ENCODE peak calls at places on chromosomes 5 and 9, in nine cellular contexts. One of them, this sample, is unnamed.

GRCh38 chr9:133467101-133467500 is 7.3 kb downstream of the CACFD1 start:
- DNase-seq in adrenal gland: no peak
- DNase-seq in hepatocyte: no peak
- DNase-seq in CD4-positive, alpha-beta T cell: no peak
- DNase-seq in fibroblast of the aortic adventitia: no peak
- DNase-seq in RWPE1: no peak
- DNase-seq in lower lobe of right lung: no peak
- DNase-seq in coronary artery: no peak
- DNase-seq in fibroblast of pulmonary artery: no peak
- DNase-seq in this sample: no peak

GRCh38 chr9:101119206-101119819 is 90.8 kb downstream of the PLPPR1 start:
- DNase-seq in adrenal gland: peak; percentile 78
- DNase-seq in hepatocyte: peak; percentile 75
- DNase-seq in CD4-positive, alpha-beta T cell: no peak
- DNase-seq in fibroblast of the aortic adventitia: peak; percentile 0
- DNase-seq in RWPE1: peak; percentile 57
- DNase-seq in lower lobe of right lung: peak; percentile 52
- DNase-seq in coronary artery: no peak
- DNase-seq in fibroblast of pulmonary artery: peak; percentile 18
- DNase-seq in this sample: no peak

GRCh38 chr5:137415231-137415681 is 83.9 kb downstream of the SPOCK1 start:
- DNase-seq in adrenal gland: no peak
- DNase-seq in hepatocyte: no peak
- DNase-seq in CD4-positive, alpha-beta T cell: no peak
- DNase-seq in fibroblast of the aortic adventitia: peak; percentile 88
- DNase-seq in RWPE1: peak; percentile 37
- DNase-seq in lower lobe of right lung: no peak
- DNase-seq in coronary artery: no peak
- DNase-seq in fibroblast of pulmonary artery: peak; percentile 70
- DNase-seq in this sample: no peak

GRCh38 chr5:130978475-130978874 is 186.6 kb downstream of the HINT1 start:
- DNase-seq in adrenal gland: no peak
- DNase-seq in hepatocyte: no peak
- DNase-seq in CD4-positive, alpha-beta T cell: no peak
- DNase-seq in fibroblast of the aortic adventitia: peak; percentile 2
- DNase-seq in RWPE1: peak; percentile 71
- DNase-seq in lower lobe of right lung: no peak
- DNase-seq in coronary artery: no peak
- DNase-seq in fibroblast of pulmonary artery: peak; percentile 21
- DNase-seq in this sample: no peak

GRCh38 chr9:106728860-106729259 is 134.1 kb upstream of the ZNF462 start:
- DNase-seq in adrenal gland: no peak
- DNase-seq in hepatocyte: no peak
- DNase-seq in CD4-positive, alpha-beta T cell: no peak
- DNase-seq in fibroblast of the aortic adventitia: no peak
- DNase-seq in RWPE1: no peak
- DNase-seq in lower lobe of right lung: no peak
- DNase-seq in coronary artery: no peak
- DNase-seq in fibroblast of pulmonary artery: no peak
- DNase-seq in this sample: no peak

GRCh38 chr9:80650964-80651555 is 1038.3 kb downstream of the TLE1 start:
- DNase-seq in adrenal gland: no peak
- DNase-seq in hepatocyte: peak; percentile 30
- DNase-seq in CD4-positive, alpha-beta T cell: no peak
- DNase-seq in fibroblast of the aortic adventitia: peak; percentile 89
- DNase-seq in RWPE1: no peak
- DNase-seq in lower lobe of right lung: no peak
- DNase-seq in coronary artery: no peak
- DNase-seq in fibroblast of pulmonary artery: peak; percentile 74
- DNase-seq in this sample: no peak

GRCh38 chr5:140221697-140222223 is 46.8 kb downstream of the CYSTM1 start:
- DNase-seq in adrenal gland: no peak
- DNase-seq in hepatocyte: no peak
- DNase-seq in CD4-positive, alpha-beta T cell: no peak
- DNase-seq in fibroblast of the aortic adventitia: peak; percentile 82
- DNase-seq in RWPE1: peak; percentile 84
- DNase-seq in lower lobe of right lung: no peak
- DNase-seq in coronary artery: no peak
- DNase-seq in fibroblast of pulmonary artery: peak; percentile 72
- DNase-seq in this sample: no peak

GRCh38 chr5:146751781-146752401 is 126.7 kb downstream of the PPP2R2B start:
- DNase-seq in adrenal gland: no peak
- DNase-seq in hepatocyte: no peak
- DNase-seq in CD4-positive, alpha-beta T cell: peak; percentile 25
- DNase-seq in fibroblast of the aortic adventitia: no peak
- DNase-seq in RWPE1: no peak
- DNase-seq in lower lobe of right lung: no peak
- DNase-seq in coronary artery: no peak
- DNase-seq in fibroblast of pulmonary artery: no peak
- DNase-seq in this sample: no peak

GRCh38 chr5:10590226-10591047 is 26.6 kb downstream of the ANKRD33B start:
- DNase-seq in adrenal gland: peak; percentile 30
- DNase-seq in hepatocyte: no peak
- DNase-seq in CD4-positive, alpha-beta T cell: no peak
- DNase-seq in fibroblast of the aortic adventitia: peak; percentile 93
- DNase-seq in RWPE1: peak; percentile 84
- DNase-seq in lower lobe of right lung: no peak
- DNase-seq in coronary artery: no peak
- DNase-seq in fibroblast of pulmonary artery: peak; percentile 96
- DNase-seq in this sample: no peak

GRCh38 chr9:19127881-19128719 is 808 bp upstream of the PLIN2 start:
- DNase-seq in adrenal gland: no peak
- DNase-seq in hepatocyte: no peak
- DNase-seq in CD4-positive, alpha-beta T cell: peak; percentile 29
- DNase-seq in fibroblast of the aortic adventitia: peak; percentile 47
- DNase-seq in RWPE1: no peak
- DNase-seq in lower lobe of right lung: peak; percentile 66
- DNase-seq in coronary artery: no peak
- DNase-seq in fibroblast of pulmonary artery: no peak
- DNase-seq in this sample: peak; percentile 53

GRCh38 chr5:137751869-137752491 is 2.2 kb downstream of the HNRNPA0 start:
- DNase-seq in adrenal gland: peak; percentile 65
- DNase-seq in hepatocyte: peak; percentile 76
- DNase-seq in CD4-positive, alpha-beta T cell: no peak
- DNase-seq in fibroblast of the aortic adventitia: peak; percentile 91
- DNase-seq in RWPE1: no peak
- DNase-seq in lower lobe of right lung: no peak
- DNase-seq in coronary artery: no peak
- DNase-seq in fibroblast of pulmonary artery: peak; percentile 88
- DNase-seq in this sample: no peak

GRCh38 chr9:23768861-23769260 is 57.2 kb downstream of the ELAVL2 start:
- DNase-seq in adrenal gland: no peak
- DNase-seq in hepatocyte: no peak
- DNase-seq in CD4-positive, alpha-beta T cell: no peak
- DNase-seq in fibroblast of the aortic adventitia: no peak
- DNase-seq in RWPE1: no peak
- DNase-seq in lower lobe of right lung: no peak
- DNase-seq in coronary artery: no peak
- DNase-seq in fibroblast of pulmonary artery: no peak
- DNase-seq in this sample: no peak

GRCh38 chr9:119370816-119371215 is 1.6 kb upstream of the BRINP1 start:
- DNase-seq in adrenal gland: peak; percentile 62
- DNase-seq in hepatocyte: peak; percentile 82
- DNase-seq in CD4-positive, alpha-beta T cell: no peak
- DNase-seq in fibroblast of the aortic adventitia: peak; percentile 35
- DNase-seq in RWPE1: peak; percentile 68
- DNase-seq in lower lobe of right lung: no peak
- DNase-seq in coronary artery: no peak
- DNase-seq in fibroblast of pulmonary artery: peak; percentile 34
- DNase-seq in this sample: no peak

GRCh38 chr9:119372951-119373350 is 3.7 kb upstream of the BRINP1 start:
- DNase-seq in adrenal gland: no peak
- DNase-seq in hepatocyte: no peak
- DNase-seq in CD4-positive, alpha-beta T cell: no peak
- DNase-seq in fibroblast of the aortic adventitia: no peak
- DNase-seq in RWPE1: no peak
- DNase-seq in lower lobe of right lung: no peak
- DNase-seq in coronary artery: no peak
- DNase-seq in fibroblast of pulmonary artery: no peak
- DNase-seq in this sample: no peak

GRCh38 chr9:119375892-119376291 is 6.7 kb upstream of the BRINP1 start:
- DNase-seq in adrenal gland: peak; percentile 66
- DNase-seq in hepatocyte: peak; percentile 67
- DNase-seq in CD4-positive, alpha-beta T cell: no peak
- DNase-seq in fibroblast of the aortic adventitia: peak; percentile 5
- DNase-seq in RWPE1: peak; percentile 26
- DNase-seq in lower lobe of right lung: no peak
- DNase-seq in coronary artery: no peak
- DNase-seq in fibroblast of pulmonary artery: no peak
- DNase-seq in this sample: no peak
- TF ChIP-seq CTCF in adrenal gland: peak; percentile 25
- TF ChIP-seq CTCF in hepatocyte: peak; percentile 44
- TF ChIP-seq CTCF in CD4-positive, alpha-beta T cell: no peak
- TF ChIP-seq CTCF in fibroblast of the aortic adventitia: no peak
- TF ChIP-seq CTCF in RWPE1: peak; percentile 29
- TF ChIP-seq CTCF in lower lobe of right lung: peak; percentile 12
- TF ChIP-seq CTCF in coronary artery: no peak
- TF ChIP-seq CTCF in fibroblast of pulmonary artery: no peak
- TF ChIP-seq CTCF in this sample: no peak

GRCh38 chr9:94167055-94167346 is 82.7 kb downstream of the PTPDC1 start:
- DNase-seq in adrenal gland: no peak
- DNase-seq in hepatocyte: no peak
- DNase-seq in CD4-positive, alpha-beta T cell: no peak
- DNase-seq in fibroblast of the aortic adventitia: no peak
- DNase-seq in RWPE1: no peak
- DNase-seq in lower lobe of right lung: no peak
- DNase-seq in coronary artery: no peak
- DNase-seq in fibroblast of pulmonary artery: no peak
- DNase-seq in this sample: no peak

GRCh38 chr9:94164756-94165549 is 80.7 kb downstream of the PTPDC1 start:
- DNase-seq in adrenal gland: no peak
- DNase-seq in hepatocyte: no peak
- DNase-seq in CD4-positive, alpha-beta T cell: no peak
- DNase-seq in fibroblast of the aortic adventitia: no peak
- DNase-seq in RWPE1: no peak
- DNase-seq in lower lobe of right lung: no peak
- DNase-seq in coronary artery: no peak
- DNase-seq in fibroblast of pulmonary artery: no peak
- DNase-seq in this sample: no peak

GRCh38 chr9:94167376-94167775 is 83.1 kb downstream of the PTPDC1 start:
- DNase-seq in adrenal gland: no peak
- DNase-seq in hepatocyte: no peak
- DNase-seq in CD4-positive, alpha-beta T cell: no peak
- DNase-seq in fibroblast of the aortic adventitia: no peak
- DNase-seq in RWPE1: no peak
- DNase-seq in lower lobe of right lung: no peak
- DNase-seq in coronary artery: no peak
- DNase-seq in fibroblast of pulmonary artery: no peak
- DNase-seq in this sample: no peak

GRCh38 chr9:94165592-94166236 is 81.5 kb downstream of the PTPDC1 start:
- DNase-seq in adrenal gland: peak; percentile 99
- DNase-seq in hepatocyte: peak; percentile 99
- DNase-seq in CD4-positive, alpha-beta T cell: peak; percentile 93
- DNase-seq in fibroblast of the aortic adventitia: peak; percentile 98
- DNase-seq in RWPE1: peak; percentile 100
- DNase-seq in lower lobe of right lung: peak; percentile 99
- DNase-seq in coronary artery: peak; percentile 99
- DNase-seq in fibroblast of pulmonary artery: peak; percentile 99
- DNase-seq in this sample: peak; percentile 97

DNA sequence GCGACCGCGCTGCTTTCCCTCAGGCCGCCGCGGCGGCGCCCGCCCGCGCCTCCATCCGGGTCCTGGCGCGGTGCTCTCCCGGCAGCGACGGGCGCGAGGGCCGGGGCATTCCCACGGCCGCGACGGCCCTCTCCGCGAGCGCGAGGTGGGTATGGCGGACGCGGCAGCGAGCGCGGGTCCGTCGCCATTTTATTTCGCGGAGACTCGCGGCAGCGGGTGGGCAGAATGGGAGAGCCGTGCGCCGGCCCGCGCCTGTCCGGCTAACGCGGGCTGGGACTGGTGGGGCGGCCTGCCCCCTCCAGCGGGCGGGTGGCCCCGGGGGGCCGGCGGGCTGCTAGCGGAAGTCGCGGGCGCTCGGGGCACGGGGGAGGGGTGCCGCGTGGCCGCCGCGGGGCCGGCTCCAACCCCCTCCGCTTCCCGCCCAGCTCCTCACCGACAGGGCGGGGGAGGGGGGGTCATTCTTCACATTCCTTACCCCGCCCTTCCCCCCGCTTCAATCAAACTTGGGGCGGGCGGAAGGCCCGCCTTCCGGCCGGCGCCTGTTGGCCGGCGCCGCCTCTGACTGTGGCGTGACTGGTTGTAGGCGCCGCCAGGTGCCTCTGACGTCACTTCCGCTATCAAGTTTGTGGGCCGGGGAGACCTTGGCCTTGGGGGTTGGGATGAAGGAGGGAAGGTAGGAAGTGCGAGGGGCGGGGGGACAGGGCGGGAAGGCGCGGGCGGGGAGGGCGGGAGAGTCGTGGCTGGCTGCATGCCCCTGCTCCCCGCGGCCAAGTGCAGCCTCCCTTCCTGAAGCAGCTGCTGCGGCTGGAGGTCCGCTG is 82.2 kb downstream of the PTPDC1 start:
- DNase-seq in adrenal gland: peak; percentile 99
- DNase-seq in hepatocyte: peak; percentile 100
- DNase-seq in CD4-positive, alpha-beta T cell: peak; percentile 86
- DNase-seq in fibroblast of the aortic adventitia: peak; percentile 99
- DNase-seq in RWPE1: peak; percentile 99
- DNase-seq in lower lobe of right lung: peak; percentile 97
- DNase-seq in coronary artery: peak; percentile 99
- DNase-seq in fibroblast of pulmonary artery: peak; percentile 100
- DNase-seq in this sample: peak; percentile 95
- TF ChIP-seq CTCF in adrenal gland: peak; percentile 42
- TF ChIP-seq CTCF in hepatocyte: peak; percentile 3
- TF ChIP-seq CTCF in CD4-positive, alpha-beta T cell: no peak
- TF ChIP-seq CTCF in fibroblast of the aortic adventitia: no peak
- TF ChIP-seq CTCF in RWPE1: no peak
- TF ChIP-seq CTCF in lower lobe of right lung: no peak
- TF ChIP-seq CTCF in coronary artery: no peak
- TF ChIP-seq CTCF in fibroblast of pulmonary artery: no peak
- TF ChIP-seq CTCF in this sample: no peak

GRCh38 chr5:161966544-161966943 is 101.0 kb upstream of the GABRG2 start:
- DNase-seq in adrenal gland: no peak
- DNase-seq in hepatocyte: peak; percentile 43
- DNase-seq in CD4-positive, alpha-beta T cell: no peak
- DNase-seq in fibroblast of the aortic adventitia: no peak
- DNase-seq in RWPE1: peak; percentile 5
- DNase-seq in lower lobe of right lung: no peak
- DNase-seq in coronary artery: no peak
- DNase-seq in fibroblast of pulmonary artery: no peak
- DNase-seq in this sample: no peak
- TF ChIP-seq CTCF in adrenal gland: peak; percentile 25
- TF ChIP-seq CTCF in hepatocyte: peak; percentile 58
- TF ChIP-seq CTCF in CD4-positive, alpha-beta T cell: no peak
- TF ChIP-seq CTCF in fibroblast of the aortic adventitia: no peak
- TF ChIP-seq CTCF in RWPE1: peak; percentile 19
- TF ChIP-seq CTCF in lower lobe of right lung: no peak
- TF ChIP-seq CTCF in coronary artery: peak; percentile 18
- TF ChIP-seq CTCF in fibroblast of pulmonary artery: no peak
- TF ChIP-seq CTCF in this sample: no peak

DNA sequence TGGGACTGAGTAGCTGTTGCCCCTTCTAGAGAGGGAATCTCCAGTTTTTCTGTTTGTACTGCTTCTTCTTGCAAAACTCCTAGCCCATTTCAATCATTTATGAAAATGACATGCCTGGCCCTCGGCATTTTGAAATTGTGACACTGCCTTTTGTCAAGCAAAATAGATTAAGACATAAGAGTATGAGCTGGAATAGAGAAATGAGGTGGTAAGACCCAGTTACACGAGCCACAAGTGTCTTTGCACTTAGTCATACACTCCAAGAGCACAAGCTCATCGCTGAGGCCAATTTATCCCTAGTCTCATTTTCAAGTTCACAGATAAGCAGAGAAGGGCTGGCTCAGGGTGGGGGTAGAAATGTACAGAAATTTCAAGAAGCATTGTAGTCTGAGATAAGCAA is 40.6 kb upstream of the MAP1B start:
- DNase-seq in adrenal gland: no peak
- DNase-seq in hepatocyte: peak; percentile 57
- DNase-seq in CD4-positive, alpha-beta T cell: no peak
- DNase-seq in fibroblast of the aortic adventitia: peak; percentile 94
- DNase-seq in RWPE1: peak; percentile 80
- DNase-seq in lower lobe of right lung: no peak
- DNase-seq in coronary artery: no peak
- DNase-seq in fibroblast of pulmonary artery: peak; percentile 81
- DNase-seq in this sample: no peak
- TF ChIP-seq CTCF in adrenal gland: no peak
- TF ChIP-seq CTCF in hepatocyte: no peak
- TF ChIP-seq CTCF in CD4-positive, alpha-beta T cell: no peak
- TF ChIP-seq CTCF in fibroblast of the aortic adventitia: no peak
- TF ChIP-seq CTCF in RWPE1: no peak
- TF ChIP-seq CTCF in lower lobe of right lung: no peak
- TF ChIP-seq CTCF in coronary artery: no peak
- TF ChIP-seq CTCF in fibroblast of pulmonary artery: no peak
- TF ChIP-seq CTCF in this sample: no peak